ENCODE peak calls at places on chromosomes 3 and 15, in five cellular contexts. C is NCI-H524, W is RCC 7860, R is SK-N-SH, I is non-pigmented ciliary epithelial cell. D is an unnamed sample.

GRCh38 chr3:178709047-178709446 is 172.8 kb downstream of the KCNMB2 start:
- DNase-seq in C (peak), W (no peak), R (no peak), I (no peak), D (no peak)

GRCh38 chr3:183951459-183951858 is 66.2 kb downstream of the ABCC5 start:
- DNase-seq in C (no peak), W (no peak), R (no peak), I (no peak), D (no peak)

GRCh38 chr3:139187648-139188047 is 143.0 kb upstream of the PRR23C start:
- DNase-seq in C (no peak), W (no peak), R (no peak), I (no peak), D (no peak)

GRCh38 chr3:51845129-51845528 is 16.3 kb upstream of the IQCF2 start:
- DNase-seq in C (no peak), W (no peak), R (no peak), I (no peak), D (no peak)

GRCh38 chr3:112631257-112631656 is 9.7 kb downstream of the CCDC80 start:
- DNase-seq in C (no peak), W (no peak), R (no peak), I (no peak), D (no peak)

GRCh38 chr3:100720423-100720822 is 11.1 kb downstream of the TFG start:
- DNase-seq in C (no peak), W (no peak), R (no peak), I (no peak), D (no peak)

GRCh38 chr15:80202641-80203360 is 49.2 kb downstream of the CTXND1 start:
- DNase-seq in C (no peak), W (no peak), R (no peak), I (no peak), D (no peak)

GRCh38 chr15:86317379-86317745 is 237.7 kb downstream of the AGBL1 start:
- DNase-seq in C (no peak), W (no peak), R (no peak), I (no peak), D (no peak)

GRCh38 chr3:85758442-85758841 is 799.7 kb downstream of the CADM2 start:
- DNase-seq in C (no peak), W (no peak), R (no peak), I (no peak), D (no peak)

GRCh38 chr15:100052716-100053475 is 288.9 kb downstream of the ADAMTS17 start:
- DNase-seq in C (no peak), W (no peak), R (no peak), I (no peak), D (no peak)

GRCh38 chr3:161508852-161509477 is 12.4 kb downstream of the OTOL1 start:
- DNase-seq in C (no peak), W (no peak), R (peak), I (no peak), D (peak)

GRCh38 chr3:172915911-172916514 is 165.5 kb downstream of the ECT2 start:
- DNase-seq in C (no peak), W (no peak), R (no peak), I (no peak), D (no peak)

GRCh38 chr3:72277710-72278109 is 492.8 kb upstream of the PROK2 start:
- DNase-seq in C (no peak), W (no peak), R (no peak), I (no peak), D (no peak)

GRCh38 chr15:74174216-74174965 is 881 bp downstream of the ISLR start:
- DNase-seq in C (no peak), W (no peak), R (peak), I (no peak), D (no peak)

D was measured in HS-5.